ENCODE peak calls at places on chromosomes 7 and 10, in five cellular contexts. I is glutamatergic neuron, G is C1 segment of cervical spinal cord, L is RWPE1, T is NCI-H2081. U is an unnamed sample.

GRCh38 chr10:95818663-95819062 is 62.7 kb downstream of the ENTPD1 start:
- DNase-seq in T (no peak), I (no peak), G (no peak), L (peak), U (peak)

GRCh38 chr10:74909665-74910064 is 83.3 kb downstream of the KAT6B start:
- DNase-seq in I (no peak), T (no peak), G (no peak), L (no peak), U (no peak)

GRCh38 chr10:988667-989545 is 672 bp downstream of the GTPBP4 start:
- DNase-seq in I (no peak), G (no peak), L (no peak), T (no peak), U (no peak)

GRCh38 chr10:8049874-8050560 is 4.5 kb upstream of the GATA3 start:
- DNase-seq in L (no peak), G (no peak), I (no peak), T (peak), U (no peak)

GRCh38 chr7:38629621-38630020 is 1.6 kb downstream of the AMPH start:
- DNase-seq in I (no peak), T (no peak), L (no peak), G (no peak), U (no peak)

GRCh38 chr7:151681726-151682125 is 162.0 kb upstream of the RHEB start:
- DNase-seq in I (no peak), L (no peak), G (no peak), T (no peak), U (no peak)

GRCh38 chr7:141866974-141867373 is 25.7 kb upstream of the PRSS37 start:
- DNase-seq in G (no peak), T (no peak), L (no peak), I (no peak), U (no peak)

GRCh38 chr10:130921461-130921860 is 390.1 kb downstream of the TCERG1L start:
- DNase-seq in L (no peak), T (no peak), G (no peak), I (no peak), U (no peak)

GRCh38 chr10:3745582-3745981 is 39.4 kb downstream of the KLF6 start:
- DNase-seq in L (no peak), I (no peak), T (peak), G (no peak), U (no peak)

GRCh38 chr10:34813626-34814227 is 1.4 kb downstream of the PARD3 start:
- DNase-seq in G (no peak), T (no peak), I (no peak), L (peak), U (peak)

GRCh38 chr10:29430101-29430500 is 141.2 kb downstream of the LYZL1 start:
- DNase-seq in T (no peak), I (no peak), G (no peak), L (no peak), U (no peak)

GRCh38 chr10:72081772-72082590 is 6.4 kb downstream of the SPOCK2 start:
- DNase-seq in L (peak), T (peak), I (no peak), G (no peak), U (peak)

GRCh38 chr10:92688927-92689662 is 660 bp upstream of the HHEX start:
- DNase-seq in L (no peak), I (peak), T (no peak), G (no peak), U (no peak)

GRCh38 chr10:91891285-91892001 is 17.8 kb downstream of the FGFBP3 start:
- DNase-seq in G (no peak), T (no peak), L (no peak), I (no peak), U (peak)

GRCh38 chr10:103053659-103054581 is 135.8 kb downstream of the CNNM2 start:
- DNase-seq in I (peak), L (peak), T (no peak), G (peak), U (no peak)

GRCh38 chr10:12459776-12460175 is 110.4 kb downstream of the CAMK1D start:
- DNase-seq in G (no peak), T (no peak), L (no peak), I (no peak), U (no peak)

GRCh38 chr10:74718208-74718607 is 108.2 kb upstream of the KAT6B start:
- DNase-seq in G (no peak), I (no peak), T (no peak), L (no peak), U (no peak)

GRCh38 chr10:122548699-122549098 is 11.9 kb upstream of the DMBT1 start:
- DNase-seq in T (no peak), I (no peak), L (no peak), G (no peak), U (no peak)

GRCh38 chr10:70540089-70540788 is 61.7 kb downstream of the PALD1 start:
- DNase-seq in I (peak), L (peak), T (no peak), G (no peak), U (no peak)

GRCh38 chr10:14945097-14945496 is 8.8 kb downstream of the DCLRE1C start:
- DNase-seq in T (no peak), I (no peak), L (peak), G (no peak), U (no peak)

GRCh38 chr7:11914645-11915044 is 82.6 kb upstream of the THSD7A start:
- DNase-seq in L (no peak), G (no peak), T (no peak), I (no peak), U (no peak)

GRCh38 chr10:80459047-80459865 is 5.1 kb downstream of the TSPAN14 start:
- DNase-seq in T (peak), I (no peak), L (peak), G (no peak), U (peak)

GRCh38 chr10:21526184-21526951 is 886 bp upstream of the SKIDA1 start:
- DNase-seq in G (peak), L (peak), T (peak), I (peak), U (no peak)

GRCh38 chr7:47405286-47405904 is 176.5 kb downstream of the TNS3 start:
- DNase-seq in I (no peak), T (no peak), G (no peak), L (peak), U (no peak)

GRCh38 chr7:130349911-130350782 is 5.5 kb downstream of the CPA5 start:
- DNase-seq in T (no peak), I (no peak), G (no peak), L (no peak), U (peak)

GRCh38 chr7:142808461-142808801 is 37.7 kb downstream of the PRSS2 start:
- DNase-seq in G (no peak), L (no peak), I (no peak), T (no peak), U (no peak)

GRCh38 chr10:44982114-44982460 is 3.5 kb upstream of the DEPP1 start:
- DNase-seq in T (no peak), G (no peak), L (no peak), I (peak), U (peak)

GRCh38 chr10:70714961-70715360 is 42.7 kb downstream of the ADAMTS14 start:
- DNase-seq in G (no peak), I (no peak), T (no peak), L (no peak), U (no peak)

GRCh38 chr10:123622381-123622780 is 43.8 kb upstream of the GPR26 start:
- DNase-seq in G (no peak), I (no peak), T (no peak), L (no peak), U (no peak)

GRCh38 chr10:9992656-9993055 is 1025.0 kb upstream of the CELF2 start:
- DNase-seq in G (no peak), I (peak), T (no peak), L (no peak), U (no peak)

GRCh38 chr7:45384499-45384898 is 189.7 kb upstream of the ADCY1 start:
- DNase-seq in G (no peak), T (no peak), L (no peak), I (no peak), U (no peak)

GRCh38 chr7:144001543-144001942 is 1.4 kb downstream of the OR6B1 start:
- DNase-seq in L (no peak), T (no peak), I (no peak), G (no peak), U (no peak)

GRCh38 chr10:112287844-112288243 is 4.6 kb downstream of the TECTB start:
- DNase-seq in T (no peak), L (no peak), I (no peak), G (no peak), U (no peak)